ENCODE peak calls at places on chromosomes 16 and 17, in four cellular contexts. T, F, S and V are unnamed samples.

GRCh38 chr17:1730345-1731193 is 6.1 kb downstream of the WDR81 start:
- DNase-seq in F (peak; percentile 88), S (no peak), T (peak; percentile 70), V (peak; percentile 75)

GRCh38 chr17:82244413-82245140 is 15.7 kb downstream of the SLC16A3 start:
- DNase-seq in T (peak; percentile 33), F (no peak), S (no peak), V (no peak)

GRCh38 chr16:58494981-58495860 is 4.7 kb upstream of the NDRG4 start:
- DNase-seq in F (peak; percentile 66), S (peak; percentile 93), T (peak; percentile 97), V (no peak)

GRCh38 chr17:58837699-58838098 is 82.0 kb downstream of the PPM1E start:
- DNase-seq in T (no peak), S (no peak), F (no peak), V (no peak)

GRCh38 chr17:78873519-78874340 is 29.3 kb downstream of the CEP295NL start:
- DNase-seq in S (no peak), T (peak; percentile 82), F (no peak), V (no peak)

GRCh38 chr17:36534117-36534880 is at the start of gene MYO19:
- DNase-seq in T (peak; percentile 58), F (peak; percentile 67), S (peak; percentile 93), V (peak; percentile 59)

GRCh38 chr16:82264781-82265180 is 94.8 kb upstream of the MPHOSPH6 start:
- DNase-seq in F (no peak), S (no peak), T (no peak), V (no peak)

GRCh38 chr16:11880047-11880446 is 28.7 kb upstream of the RSL1D1 start:
- DNase-seq in S (no peak), F (no peak), T (no peak), V (no peak)

GRCh38 chr16:11621920-11622651 is 35.4 kb upstream of the LITAF start:
- DNase-seq in T (no peak), F (peak; percentile 33), S (no peak), V (no peak)

GRCh38 chr17:73165616-73166404 is 1.0 kb downstream of the SSTR2 start:
- DNase-seq in F (no peak), T (no peak), S (no peak), V (no peak)

GRCh38 chr16:976389-976931 is 5.1 kb upstream of the SOX8 start:
- DNase-seq in S (no peak), F (no peak), T (no peak), V (no peak)

GRCh38 chr17:82342361-82343079 is 9.0 kb upstream of the SECTM1 start:
- DNase-seq in F (no peak), S (no peak), T (no peak), V (peak; percentile 63)

GRCh38 chr17:72462814-72463213 is 342.0 kb downstream of the SOX9 start:
- DNase-seq in F (no peak), S (no peak), T (peak; percentile 23), V (no peak)

GRCh38 chr16:83336630-83337029 is 471.1 kb upstream of the HSBP1 start:
- DNase-seq in F (no peak), T (peak; percentile 76), S (no peak), V (no peak)

GRCh38 chr16:54594646-54595381 is 308.2 kb upstream of the IRX3 start:
- DNase-seq in F (no peak), S (no peak), T (no peak), V (no peak)

GRCh38 chr17:859461-860195 is 77.5 kb downstream of the MRM3 start:
- DNase-seq in S (no peak), T (peak; percentile 57), F (no peak), V (no peak)

GRCh38 chr17:75645501-75645888 is 12.3 kb downstream of the SMIM5 start:
- DNase-seq in T (peak; percentile 54), S (peak; percentile 87), F (no peak), V (no peak)

GRCh38 chr16:27355610-27356009 is 41.8 kb downstream of the IL4R start:
- DNase-seq in T (peak; percentile 17), S (no peak), F (peak; percentile 56), V (no peak)

GRCh38 chr17:2237521-2237921 is 66.1 kb downstream of the SMG6 start:
- DNase-seq in S (no peak), F (peak; percentile 41), T (peak; percentile 81), V (no peak)

GRCh38 chr17:57888311-57889216 is 38.7 kb upstream of the MRPS23 start:
- DNase-seq in T (no peak), S (no peak), F (no peak), V (peak; percentile 32)

GRCh38 chr17:31582151-31582907 is 190.9 kb downstream of the RAB11FIP4 start:
- DNase-seq in T (peak; percentile 63), F (peak; percentile 71), S (no peak), V (peak; percentile 73)

GRCh38 chr17:81162491-81162890 is 2.8 kb upstream of the PVALEF start:
- DNase-seq in S (no peak), F (no peak), T (no peak), V (peak; percentile 69)

DNA sequence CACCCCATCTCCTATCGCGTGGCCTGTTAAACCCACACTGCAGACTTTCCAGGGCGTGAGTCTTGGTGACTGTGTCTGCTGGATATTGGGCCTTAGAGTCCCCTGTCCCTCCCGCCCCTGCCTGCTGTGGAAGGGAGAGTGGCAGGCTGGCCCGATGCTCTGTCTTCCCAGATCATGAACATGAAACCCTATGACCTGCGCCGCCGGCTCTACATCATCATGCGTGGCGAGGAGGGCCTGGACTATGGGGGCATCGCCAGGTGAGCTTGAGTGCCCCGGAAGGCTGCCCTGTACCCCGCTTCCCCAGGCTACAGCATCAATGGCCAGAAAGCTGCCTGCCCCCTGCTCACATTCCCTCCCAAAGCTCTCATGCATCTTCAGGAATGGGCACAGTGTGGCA is 19.5 kb upstream of the CLEC18A start:
- DNase-seq in T (no peak), S (no peak), F (no peak), V (no peak)
- H3K4me3 ChIP-seq in T (no peak overlapping the region), S (no peak overlapping the region), F (no peak overlapping the region), V (no peak overlapping the region)

GRCh38 chr17:17913695-17914332 is 58.4 kb downstream of the TOM1L2 start:
- DNase-seq in T (peak; percentile 90), F (peak; percentile 50), S (peak; percentile 97), V (peak; percentile 80)

GRCh38 chr17:17921192-17922082 is 50.8 kb downstream of the TOM1L2 start:
- DNase-seq in F (no peak), T (peak; percentile 98), S (peak; percentile 89), V (no peak)

GRCh38 chr17:17915183-17915582 is 57.0 kb downstream of the TOM1L2 start:
- DNase-seq in T (no peak), F (no peak), S (no peak), V (no peak)

GRCh38 chr17:17919169-17920107 is 52.8 kb downstream of the TOM1L2 start:
- DNase-seq in T (peak; percentile 70), F (peak; percentile 60), S (peak; percentile 96), V (peak; percentile 73)

DNA sequence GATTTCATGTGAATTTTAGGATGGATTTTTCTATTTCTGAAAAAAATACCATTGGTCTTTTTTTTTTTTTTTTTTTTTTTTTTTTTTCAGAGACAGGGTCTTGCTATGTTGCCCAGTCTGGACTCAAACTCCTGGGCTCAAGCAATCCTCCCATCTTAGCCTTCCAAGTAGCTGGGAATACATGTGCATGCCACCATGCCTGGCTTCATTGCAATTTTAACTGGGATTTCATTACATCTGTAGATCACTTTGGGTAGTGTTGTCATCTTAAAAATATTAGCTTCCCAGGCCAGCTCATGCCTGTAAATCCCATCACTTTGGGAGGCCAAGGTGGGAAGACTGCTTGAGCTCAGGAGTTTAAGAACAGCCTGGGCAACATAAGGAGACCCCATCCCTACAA is 54.8 kb downstream of the TOM1L2 start:
- DNase-seq in S (no peak), T (peak; percentile 36), F (no peak), V (no peak)
- H3K4me1 ChIP-seq in S (peaks cover 60% of the 10 kb centered on the region), T (peaks cover 40% of the 10 kb centered on the region), F (peaks cover 46% of the 10 kb centered on the region), V (peaks cover 50% of the 10 kb centered on the region)

DNA sequence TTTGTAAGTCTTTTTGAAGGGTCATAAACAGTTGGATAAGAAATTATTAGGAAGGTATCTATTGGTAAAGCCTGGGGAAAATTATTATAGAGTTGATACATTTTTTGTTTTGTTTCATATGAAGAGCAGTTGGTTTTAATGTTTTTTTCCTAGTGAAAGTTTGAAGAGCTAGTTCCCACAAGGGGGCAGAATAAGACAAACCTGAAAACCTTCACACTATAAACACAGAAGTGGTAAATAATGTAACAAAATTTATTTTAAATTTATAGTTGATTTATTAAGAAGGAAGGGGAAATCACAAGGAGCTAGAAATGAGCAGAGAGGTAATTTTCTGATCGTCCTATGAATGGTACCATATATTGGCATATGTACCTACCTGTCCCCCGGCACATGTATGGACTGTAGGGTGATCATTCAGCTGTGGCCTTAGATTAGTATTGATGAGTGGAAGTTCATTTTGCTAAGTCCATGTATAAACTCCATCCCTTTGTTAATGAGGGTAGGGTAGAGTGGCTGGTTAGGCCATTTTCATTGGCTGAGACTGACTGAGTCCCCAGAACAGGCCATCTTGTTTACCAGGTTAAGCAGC is 116.3 kb downstream of the TANC2 start:
- DNase-seq in F (no peak), S (no peak), T (peak; percentile 36), V (no peak)
- TF ChIP-seq CTCF in F (peak; percentile 45), S (peak; percentile 64), T (peak; percentile 40), V (peak; percentile 24)

GRCh38 chr17:38556234-38556633 is 49.5 kb downstream of the SRCIN1 start:
- DNase-seq in S (no peak), T (no peak), F (no peak), V (no peak)
- H3K4me3 ChIP-seq in S (no peak overlapping the region), T (no peak overlapping the region), F (no peak overlapping the region), V (no peak overlapping the region)

GRCh38 chr16:48575471-48576050 is 34.4 kb downstream of the N4BP1 start:
- DNase-seq in F (no peak), T (no peak), S (no peak), V (no peak)
- H3K4me1 ChIP-seq in F (peaks cover 28% of the 10 kb centered on the region), T (no peaks in the 10 kb centered on the region), S (peaks cover 27% of the 10 kb centered on the region), V (peaks cover 19% of the 10 kb centered on the region)

GRCh38 chr16:57381791-57382534 is 9.7 kb downstream of the CX3CL1 start:
- DNase-seq in T (no peak), F (no peak), S (no peak), V (no peak)

GRCh38 chr16:57384248-57385070 is 12.2 kb downstream of the CX3CL1 start:
- DNase-seq in T (no peak), S (no peak), F (no peak), V (no peak)

GRCh38 chr16:57383276-57384247 is 11.3 kb downstream of the CX3CL1 start:
- DNase-seq in S (no peak), T (peak; percentile 77), F (no peak), V (no peak)

GRCh38 chr16:57380671-57381462 is 8.6 kb downstream of the CX3CL1 start:
- DNase-seq in T (peak; percentile 25), S (no peak), F (peak; percentile 59), V (no peak)

GRCh38 chr16:57382535-57383275 is 10.4 kb downstream of the CX3CL1 start:
- DNase-seq in F (no peak), S (no peak), T (no peak), V (no peak)
- TF ChIP-seq CTCF in F (no peak), S (no peak), T (no peak), V (no peak)